ENCODE peak calls at places on chromosomes 3 and 15, in four cellular contexts. X is NT2/D1, F is AG10803, Q is fibroblast of mammary gland. W is an unnamed sample.

GRCh38 chr3:30193625-30194044 is 412.8 kb upstream of the TGFBR2 start:
- DNase-seq in F (no peak), X (no peak), Q (no peak), W (no peak)

GRCh38 chr15:58227706-58228543 is 89.7 kb downstream of the AQP9 start:
- DNase-seq in Q (peak), X (peak), F (peak), W (peak)

GRCh38 chr3:49017229-49017615 is 1.2 kb downstream of the DALRD3 start:
- DNase-seq in Q (no peak), F (no peak), X (no peak), W (no peak)

GRCh38 chr3:36812240-36812639 is 47.9 kb upstream of the DCLK3 start:
- DNase-seq in X (no peak), Q (no peak), F (no peak), W (no peak)

GRCh38 chr3:129403450-129403849 is 25.0 kb downstream of the EFCAB12 start:
- DNase-seq in Q (no peak), X (no peak), F (no peak), W (no peak)

GRCh38 chr15:58952751-58953150 is 19.3 kb upstream of the SLTM start:
- DNase-seq in F (peak), Q (peak), X (no peak), W (no peak)

GRCh38 chr3:81105761-81106160 is 655.7 kb downstream of the GBE1 start:
- DNase-seq in F (no peak), Q (no peak), X (no peak), W (no peak)

GRCh38 chr3:137199678-137200077 is 241.9 kb downstream of the IL20RB start:
- DNase-seq in F (no peak), X (no peak), Q (no peak), W (no peak)

GRCh38 chr3:158961911-158962310 is 160.1 kb downstream of the MFSD1 start:
- DNase-seq in F (no peak), Q (peak), X (no peak), W (no peak)

GRCh38 chr3:11826628-11827265 is 19.9 kb downstream of the TAMM41 start:
- DNase-seq in F (peak), Q (peak), X (no peak), W (no peak)

GRCh38 chr15:58015565-58015964 is 49.9 kb downstream of the ALDH1A2 start:
- DNase-seq in F (peak), Q (peak), X (no peak), W (no peak)

GRCh38 chr3:148873928-148874326 is 8.8 kb downstream of the CPA3 start:
- DNase-seq in F (no peak), X (no peak), Q (no peak), W (no peak)

GRCh38 chr3:136612512-136612911 is 139.7 kb downstream of the STAG1 start:
- DNase-seq in X (no peak), F (peak), Q (no peak), W (no peak)

GRCh38 chr3:156551746-156552145 is 3.2 kb downstream of the SSR3 start:
- DNase-seq in X (no peak), F (peak), Q (peak), W (no peak)

GRCh38 chr3:65436580-65436979 is 602.1 kb downstream of the MAGI1 start:
- DNase-seq in F (no peak), Q (peak), X (peak), W (no peak)

GRCh38 chr15:56468271-56468912 is 3.5 kb upstream of the MNS1 start:
- DNase-seq in Q (peak), X (no peak), F (peak), W (peak)

GRCh38 chr3:37029111-37029510 is 35.8 kb downstream of the MLH1 start:
- DNase-seq in X (no peak), F (no peak), Q (no peak), W (no peak)

GRCh38 chr3:100941046-100941445 is 52.2 kb downstream of the ABI3BP start:
- DNase-seq in X (no peak), Q (peak), F (no peak), W (no peak)

GRCh38 chr3:151709847-151710246 is 23.9 kb upstream of the AADACL2 start:
- DNase-seq in Q (peak), F (peak), X (no peak), W (no peak)

GRCh38 chr3:158430968-158431367 is 140.0 kb upstream of the MLF1 start:
- DNase-seq in Q (no peak), F (peak), X (no peak), W (no peak)

GRCh38 chr3:143726727-143727126 is 121.5 kb downstream of the SLC9A9 start:
- DNase-seq in F (no peak), X (no peak), Q (peak), W (no peak)

GRCh38 chr15:98530570-98530969 is 117.8 kb upstream of the IGF1R start:
- DNase-seq in F (no peak), X (no peak), Q (no peak), W (no peak)

GRCh38 chr3:2098398-2099027 is at the start of gene CNTN4:
- DNase-seq in F (no peak), X (peak), Q (no peak), W (no peak)

GRCh38 chr15:88982304-88982945 is 69.2 kb upstream of the MFGE8 start:
- DNase-seq in Q (peak), F (peak), X (no peak), W (no peak)

GRCh38 chr15:72306211-72306785 is 13.7 kb downstream of the CELF6 start:
- DNase-seq in Q (peak), X (peak), F (peak), W (peak)

GRCh38 chr3:150412599-150413069 is 4.5 kb downstream of the TSC22D2 start:
- DNase-seq in Q (peak), F (peak), X (no peak), W (no peak)

GRCh38 chr3:187016639-187017345 is 86.5 kb downstream of the ST6GAL1 start:
- DNase-seq in F (peak), Q (peak), X (no peak), W (no peak)

GRCh38 chr3:185813691-185814215 is 11.1 kb downstream of the IGF2BP2 start:
- DNase-seq in Q (peak), X (no peak), F (peak), W (no peak)

GRCh38 chr15:44092221-44092620 is 102.8 kb downstream of the FRMD5 start:
- DNase-seq in X (no peak), F (peak), Q (peak), W (no peak)

GRCh38 chr3:151268267-151269235 is 9.8 kb downstream of the P2RY14 start:
- DNase-seq in Q (no peak), F (no peak), X (no peak), W (peak)

GRCh38 chr3:67045711-67046465 is 47.8 kb downstream of the KBTBD8 start:
- DNase-seq in X (no peak), Q (no peak), F (no peak), W (no peak)

GRCh38 chr3:12155833-12156232 is 2.9 kb downstream of the TIMP4 start:
- DNase-seq in Q (peak), X (no peak), F (peak), W (no peak)

GRCh38 chr3:14274999-14275961 is 96.7 kb downstream of the LSM3 start:
- DNase-seq in F (no peak), X (no peak), Q (peak), W (peak)

GRCh38 chr15:41772720-41773331 is 1.5 kb upstream of the MAPKBP1 start:
- DNase-seq in X (peak), Q (peak), F (peak), W (peak)
- H3K4me3 ChIP-seq in X (no peak), Q (no peak), F (no peak), W (no peak)

DNA sequence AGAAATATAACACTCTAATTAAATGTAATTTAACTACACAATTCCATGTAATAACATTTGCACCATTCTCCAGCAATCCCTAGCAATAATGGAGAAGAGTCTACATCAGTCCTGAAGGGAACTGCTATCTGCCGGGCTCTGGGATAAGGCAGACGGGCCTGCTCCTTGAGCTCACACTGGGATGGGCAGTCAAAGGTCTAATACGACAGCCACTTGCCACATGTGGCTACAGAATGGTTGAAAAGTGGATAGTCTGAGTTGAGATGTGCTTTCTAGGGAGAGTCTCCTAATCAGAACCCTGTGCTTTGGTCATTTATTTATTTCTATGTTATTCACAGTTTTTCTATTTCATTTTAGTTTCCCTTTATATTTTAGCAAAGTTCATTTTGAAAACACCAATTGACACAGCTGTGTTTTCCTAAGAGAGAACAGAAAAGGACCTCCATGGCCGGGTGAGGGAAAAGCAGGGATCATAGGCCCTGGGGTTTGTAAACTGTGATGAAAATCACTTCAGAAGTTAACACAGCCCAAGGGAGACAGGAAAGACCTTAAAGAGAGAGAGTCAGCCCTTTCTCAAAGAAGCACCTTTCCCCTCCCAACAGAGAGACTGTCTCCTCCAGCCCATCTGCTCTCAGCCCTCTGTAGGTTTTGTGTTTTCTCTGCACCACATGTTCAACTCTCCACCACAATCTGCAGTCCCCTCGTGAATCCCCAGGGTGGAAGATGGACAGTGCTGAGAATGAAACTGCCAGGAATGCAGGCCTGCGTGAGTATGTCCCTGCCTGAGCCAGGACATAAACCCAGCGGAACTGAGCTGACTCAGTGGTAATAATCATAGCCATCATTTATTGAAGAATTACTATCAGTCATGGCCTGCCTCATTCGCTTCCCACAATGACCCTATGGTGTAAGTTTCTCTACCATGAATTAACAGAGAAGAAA is 11.6 kb downstream of the FSIP1 start:
- DNase-seq in Q (peak), X (no peak), F (peak), W (no peak)
- H3K4me3 ChIP-seq in Q (peak), X (no peak), F (no peak), W (no peak)

GRCh38 chr3:170002231-170002630 is 35.6 kb upstream of the GPR160 start:
- DNase-seq in F (no peak), X (no peak), Q (no peak), W (no peak)
- H3K4me3 ChIP-seq in F (no peak), X (no peak), Q (no peak), W (no peak)

DNA sequence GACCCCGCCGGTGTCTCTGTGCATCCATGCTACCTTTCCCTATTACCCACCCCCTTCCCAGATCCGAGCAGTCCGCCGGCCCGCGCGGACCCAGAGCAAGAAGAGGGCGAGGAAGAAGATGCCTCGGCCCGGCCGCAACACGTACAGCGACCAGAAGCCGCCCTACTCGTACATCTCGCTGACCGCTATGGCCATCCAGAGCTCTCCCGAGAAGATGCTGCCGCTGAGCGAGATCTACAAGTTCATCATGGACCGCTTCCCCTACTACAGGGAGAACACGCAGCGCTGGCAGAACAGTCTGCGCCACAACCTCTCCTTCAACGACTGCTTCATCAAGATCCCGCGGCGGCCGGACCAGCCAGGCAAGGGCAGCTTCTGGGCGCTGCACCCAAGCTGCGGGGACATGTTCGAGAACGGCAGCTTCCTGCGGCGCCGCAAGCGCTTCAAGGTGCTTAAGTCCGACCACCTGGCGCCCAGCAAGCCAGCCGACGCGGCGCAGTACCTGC is 788 bp downstream of the FOXB1 start:
- DNase-seq in X (no peak), Q (peak), F (peak), W (no peak)
- H3K4me3 ChIP-seq in X (peak), Q (no peak), F (peak), W (peak)

GRCh38 chr15:63046927-63047760 is 4.6 kb downstream of the TPM1 start:
- DNase-seq in Q (no peak), X (peak), F (no peak), W (no peak)
- H3K4me3 ChIP-seq in Q (peak), X (peak), F (peak), W (peak)